ENCODE peak calls at places on chromosomes 3 and 15, in seven cellular contexts. C is testis, N is A549, Q is HCT116, G is prostate gland, A is ovary, F is GM12878. T is an unnamed sample.

GRCh38 chr3:25945366-25945765 is 155.5 kb downstream of the OXSM start:
- DNase-seq in G (no peak), N (no peak), Q (no peak), F (no peak), C (no peak), A (no peak), T (no peak)

GRCh38 chr15:25795712-25796111 is 67.4 kb downstream of the ATP10A start:
- DNase-seq in C (no peak), A (no peak), F (no peak), N (no peak), G (no peak), Q (no peak), T (no peak)

GRCh38 chr15:40333922-40334492 is 6.7 kb downstream of the CCDC9B start:
- DNase-seq in A (no peak), G (no peak), N (no peak), F (no peak), C (peak; percentile 50), Q (no peak), T (peak; percentile 78)

GRCh38 chr15:35547775-35548364 is 1.9 kb upstream of the DPH6 start:
- DNase-seq in A (no peak), G (no peak), N (no peak), Q (no peak), C (no peak), F (no peak), T (no peak)

GRCh38 chr15:34795267-34796081 is at the start of gene ACTC1:
- DNase-seq in C (peak; percentile 23), G (no peak), A (peak; percentile 20), Q (no peak), F (no peak), N (peak; percentile 66), T (peak; percentile 40)

GRCh38 chr3:146166450-146167222 is 5.7 kb upstream of the PLOD2 start:
- DNase-seq in A (no peak), G (no peak), Q (no peak), C (no peak), N (no peak), F (no peak), T (peak; percentile 23)

GRCh38 chr3:196537319-196537984 is 22.3 kb upstream of the SMCO1 start:
- DNase-seq in N (no peak), F (no peak), C (peak; percentile 37), G (no peak), A (no peak), Q (no peak), T (peak; percentile 15)

GRCh38 chr3:152870027-152870426 is 35.1 kb downstream of the P2RY1 start:
- DNase-seq in G (no peak), A (no peak), Q (no peak), N (no peak), C (no peak), F (peak; percentile 16), T (peak; percentile 31)

GRCh38 chr3:103499132-103499885 is 1064.5 kb downstream of the ZPLD1 start:
- DNase-seq in A (no peak), C (no peak), Q (no peak), G (no peak), N (no peak), F (no peak), T (no peak)

GRCh38 chr15:70812827-70813364 is 41.1 kb downstream of the LARP6 start:
- DNase-seq in G (no peak), F (no peak), N (no peak), Q (no peak), A (no peak), C (no peak), T (no peak)

GRCh38 chr3:105013657-105014056 is 353.1 kb upstream of the ALCAM start:
- DNase-seq in Q (no peak), C (no peak), F (no peak), G (no peak), A (no peak), N (no peak), T (no peak)

GRCh38 chr15:35932541-35932940 is 386.6 kb upstream of the DPH6 start:
- DNase-seq in A (no peak), G (no peak), Q (no peak), C (no peak), F (no peak), N (no peak), T (no peak)

GRCh38 chr3:29033511-29033910 is 247.4 kb upstream of the RBMS3 start:
- DNase-seq in G (no peak), F (no peak), A (no peak), N (no peak), C (no peak), Q (no peak), T (no peak)

GRCh38 chr15:100560323-100560722 is 31.6 kb upstream of the CERS3 start:
- DNase-seq in N (no peak), A (no peak), F (no peak), Q (no peak), G (no peak), C (no peak), T (no peak)

GRCh38 chr15:71591057-71591456 is 219.3 kb upstream of the NR2E3 start:
- DNase-seq in N (peak; percentile 26), F (no peak), G (no peak), A (no peak), C (no peak), Q (no peak), T (no peak)

GRCh38 chr3:62248831-62249776 is 124.2 kb downstream of the FEZF2 start:
- DNase-seq in F (no peak), A (no peak), C (no peak), Q (no peak), N (no peak), G (no peak), T (no peak)

GRCh38 chr3:45756055-45756454 is 40.3 kb downstream of the SLC6A20 start:
- DNase-seq in N (no peak), G (no peak), C (no peak), A (no peak), F (no peak), Q (no peak), T (no peak)

GRCh38 chr15:52569244-52569585 is 385 bp upstream of the ARPP19 start:
- DNase-seq in G (no peak), F (no peak), N (no peak), C (no peak), A (no peak), Q (no peak), T (no peak)

GRCh38 chr15:31080618-31081017 is 20.9 kb downstream of the TRPM1 start:
- DNase-seq in Q (peak; percentile 15), C (peak; percentile 82), F (no peak), G (no peak), N (peak; percentile 39), A (peak; percentile 80), T (peak; percentile 46)

GRCh38 chr3:66449411-66449931 is 51.4 kb downstream of the LRIG1 start:
- DNase-seq in N (no peak), Q (no peak), G (no peak), F (no peak), A (no peak), C (no peak), T (no peak)

GRCh38 chr15:57031605-57032004 is 113.2 kb downstream of the TCF12 start:
- DNase-seq in N (no peak), F (no peak), C (peak; percentile 71), G (no peak), Q (no peak), A (peak; percentile 40), T (no peak)

GRCh38 chr3:29152379-29152778 is 128.5 kb upstream of the RBMS3 start:
- DNase-seq in G (no peak), A (no peak), Q (no peak), F (no peak), N (no peak), C (no peak), T (no peak)

GRCh38 chr3:57864853-57865252 is 108.7 kb downstream of the SLMAP start:
- DNase-seq in G (no peak), A (no peak), Q (no peak), C (no peak), N (peak; percentile 5), F (no peak), T (no peak)

GRCh38 chr3:116052602-116053001 is 392.7 kb downstream of the LSAMP start:
- DNase-seq in C (no peak), F (no peak), Q (no peak), G (no peak), N (no peak), A (no peak), T (no peak)

GRCh38 chr3:184679056-184679502 is 32.8 kb downstream of the MAGEF1 start:
- DNase-seq in Q (no peak), C (peak; percentile 52), N (no peak), F (no peak), A (peak; percentile 60), G (no peak), T (no peak)

GRCh38 chr3:31831526-31832034 is 149.5 kb downstream of the OSBPL10 start:
- DNase-seq in C (no peak), F (no peak), G (no peak), N (no peak), A (no peak), Q (no peak), T (no peak)

GRCh38 chr3:99823723-99824711 is 6.4 kb downstream of the CMSS1 start:
- DNase-seq in G (no peak), C (no peak), F (no peak), N (no peak), A (no peak), Q (no peak), T (no peak)

GRCh38 chr15:48898083-48898482 is 20.1 kb downstream of the EID1 start:
- DNase-seq in A (no peak), C (no peak), N (no peak), G (no peak), F (no peak), Q (no peak), T (no peak)

GRCh38 chr3:132090921-132091320 is 56.1 kb upstream of the CPNE4 start:
- DNase-seq in G (no peak), Q (no peak), C (no peak), A (no peak), N (no peak), F (no peak), T (no peak)

GRCh38 chr3:62870321-62870720 is 4.9 kb downstream of the CADPS start:
- DNase-seq in Q (no peak), N (no peak), F (no peak), G (no peak), A (no peak), C (no peak), T (no peak)

GRCh38 chr15:44728576-44729393 is 7.5 kb upstream of the TRIM69 start:
- DNase-seq in F (peak; percentile 100), C (peak; percentile 97), G (peak; percentile 95), Q (peak; percentile 94), N (peak; percentile 73), A (peak; percentile 92), T (peak; percentile 93)
- H3K4me1 ChIP-seq in F (peaks cover 32% of the 10 kb centered on the region), C (peaks cover 4% of the 10 kb centered on the region), G (no peaks in the 10 kb centered on the region), Q (peaks cover 30% of the 10 kb centered on the region), N (peaks cover 33% of the 10 kb centered on the region), A (peaks cover 4% of the 10 kb centered on the region), T (peaks cover 19% of the 10 kb centered on the region)

GRCh38 chr3:81886081-81886480 is 124.6 kb upstream of the GBE1 start:
- DNase-seq in F (no peak), N (no peak), Q (no peak), G (no peak), C (no peak), A (no peak), T (no peak)
- TF ChIP-seq POLR2A in F (no peak), N (no peak), Q (no peak), G (no peak), C (no peak), A (no peak), T (no peak)

GRCh38 chr15:54812383-54812782 is 384.4 kb downstream of the RSL24D1 start:
- DNase-seq in N (no peak), G (no peak), F (no peak), C (no peak), A (no peak), Q (no peak), T (peak; percentile 33)
- H3K4me1 ChIP-seq in N (no peaks in the 10 kb centered on the region), G (no peaks in the 10 kb centered on the region), F (no peaks in the 10 kb centered on the region), C (no peaks in the 10 kb centered on the region), A (no peaks in the 10 kb centered on the region), Q (no peaks in the 10 kb centered on the region), T (no peaks in the 10 kb centered on the region)

GRCh38 chr3:178107804-178108203 is 428.4 kb upstream of the KCNMB2 start:
- DNase-seq in F (no peak), N (no peak), A (no peak), Q (no peak), C (no peak), G (no peak), T (no peak)
- TF ChIP-seq POLR2A in F (no peak), N (no peak), A (no peak), Q (no peak), C (no peak), G (no peak), T (no peak)